ENCODE peak calls at places on chromosomes 1 and 21, in six cellular contexts. R, S, G, C, X and E are unnamed samples.

GRCh38 chr1:62068978-62069377 is 125.7 kb upstream of the L1TD1 start:
- DNase-seq in R (no peak), S (no peak), G (no peak), C (no peak), X (no peak), E (no peak)

GRCh38 chr21:38631676-38632075 is 133.4 kb upstream of the ERG start:
- DNase-seq in R (no peak), S (no peak), G (no peak), C (no peak), X (no peak), E (no peak)

GRCh38 chr1:204565617-204566582 is 49.7 kb downstream of the MDM4 start:
- DNase-seq in R (peak; percentile 83), S (peak; percentile 89), G (peak; percentile 90), C (peak; percentile 91), X (peak; percentile 88), E (peak; percentile 85)

GRCh38 chr1:53572802-53573148 is 113.6 kb downstream of the DMRTB1 start:
- DNase-seq in R (no peak), S (no peak), G (no peak), C (no peak), X (no peak), E (no peak)

GRCh38 chr1:94247146-94248094 is 10.0 kb upstream of the ARHGAP29 start:
- DNase-seq in R (peak; percentile 96), S (peak; percentile 96), G (no peak), C (peak; percentile 49), X (peak; percentile 89), E (peak; percentile 92)

GRCh38 chr1:147479864-147480564 is 61.3 kb upstream of the BCL9 start:
- DNase-seq in R (no peak), S (no peak), G (no peak), C (no peak), X (no peak), E (no peak)

GRCh38 chr1:10941891-10942541 is 70.4 kb upstream of the TARDBP start:
- DNase-seq in R (peak; percentile 80), S (peak; percentile 92), G (peak; percentile 52), C (peak; percentile 20), X (peak; percentile 83), E (peak; percentile 77)

GRCh38 chr1:53616511-53616910 is 122.5 kb downstream of the GLIS1 start:
- DNase-seq in R (no peak), S (no peak), G (no peak), C (no peak), X (no peak), E (no peak)

GRCh38 chr1:232767381-232768074 is 37.7 kb upstream of the MAP10 start:
- DNase-seq in R (no peak), S (no peak), G (no peak), C (no peak), X (no peak), E (peak; percentile 68)

GRCh38 chr1:24127134-24127800 is 15.3 kb upstream of the MYOM3 start:
- DNase-seq in R (no peak), S (no peak), G (no peak), C (no peak), X (no peak), E (no peak)

GRCh38 chr1:219427989-219428388 is 184.9 kb downstream of the ZC3H11B start:
- DNase-seq in R (no peak), S (no peak), G (no peak), C (no peak), X (no peak), E (no peak)

GRCh38 chr21:29867796-29868195 is 72.0 kb downstream of the GRIK1 start:
- DNase-seq in R (no peak), S (no peak), G (no peak), C (no peak), X (no peak), E (no peak)

GRCh38 chr1:203791498-203791897 is 3.9 kb upstream of the ZBED6 start:
- DNase-seq in R (no peak), S (no peak), G (no peak), C (no peak), X (no peak), E (no peak)

GRCh38 chr21:43191971-43192370 is 23.2 kb downstream of the CRYAA start:
- DNase-seq in R (no peak), S (no peak), G (no peak), C (no peak), X (no peak), E (no peak)

GRCh38 chr1:184813528-184814089 is 59.0 kb upstream of the EDEM3 start:
- DNase-seq in R (peak; percentile 26), S (no peak), G (peak; percentile 24), C (no peak), X (peak; percentile 63), E (no peak)

GRCh38 chr1:24392604-24392946 is 21.0 kb downstream of the STPG1 start:
- DNase-seq in R (no peak), S (no peak), G (no peak), C (no peak), X (no peak), E (no peak)

GRCh38 chr1:115670476-115671175 is 28.9 kb downstream of the VANGL1 start:
- DNase-seq in R (no peak), S (no peak), G (no peak), C (no peak), X (no peak), E (no peak)

GRCh38 chr1:44523747-44524146 is 118.7 kb downstream of the RNF220 start:
- DNase-seq in R (peak; percentile 10), S (no peak), G (no peak), C (no peak), X (peak; percentile 69), E (no peak)

GRCh38 chr21:46317710-46318463 is 5.8 kb downstream of the C21orf58 start:
- DNase-seq in R (peak; percentile 25), S (no peak), G (no peak), C (no peak), X (peak; percentile 54), E (peak; percentile 64)

GRCh38 chr1:162564762-162565218 is 3.3 kb downstream of the UAP1 start:
- DNase-seq in R (no peak), S (no peak), G (no peak), C (no peak), X (no peak), E (no peak)

GRCh38 chr1:20871419-20871818 is 84.3 kb upstream of the HP1BP3 start:
- DNase-seq in R (no peak), S (no peak), G (no peak), C (no peak), X (no peak), E (no peak)

GRCh38 chr21:34630536-34631143 is 15.7 kb upstream of the RCAN1 start:
- DNase-seq in R (peak; percentile 63), S (peak; percentile 63), G (peak; percentile 64), C (peak; percentile 82), X (peak; percentile 70), E (peak; percentile 67)

GRCh38 chr21:36709030-36709867 is 10.3 kb downstream of the SIM2 start:
- DNase-seq in R (peak; percentile 49), S (no peak), G (no peak), C (no peak), X (peak; percentile 41), E (no peak)

GRCh38 chr21:44752701-44753235 is 41.4 kb upstream of the TSPEAR start:
- DNase-seq in R (no peak), S (no peak), G (no peak), C (no peak), X (no peak), E (peak; percentile 40)

GRCh38 chr1:109248797-109249629 is at the start of gene CELSR2:
- DNase-seq in R (peak; percentile 95), S (peak; percentile 95), G (peak; percentile 88), C (peak; percentile 62), X (peak; percentile 97), E (peak; percentile 86)

GRCh38 chr1:55725378-55725777 is 510.2 kb upstream of the USP24 start:
- DNase-seq in R (no peak), S (no peak), G (no peak), C (no peak), X (no peak), E (no peak)

GRCh38 chr1:55727010-55727409 is 511.8 kb upstream of the USP24 start:
- DNase-seq in R (no peak), S (no peak), G (no peak), C (no peak), X (no peak), E (no peak)

GRCh38 chr1:55720243-55720642 is 505.1 kb upstream of the USP24 start:
- DNase-seq in R (peak; percentile 28), S (peak; percentile 37), G (no peak), C (no peak), X (no peak), E (peak; percentile 31)

GRCh38 chr1:55723001-55723400 is 507.8 kb upstream of the USP24 start:
- DNase-seq in R (no peak), S (no peak), G (no peak), C (no peak), X (no peak), E (no peak)

GRCh38 chr1:55724551-55725325 is 509.6 kb upstream of the USP24 start:
- DNase-seq in R (peak; percentile 55), S (no peak), G (no peak), C (no peak), X (no peak), E (no peak)
- TF ChIP-seq EZH2phosphoT487 in R (no peak), S (no peak), G (no peak), C (no peak), X (no peak), E (no peak)

GRCh38 chr1:29684141-29684540 is 447.8 kb downstream of the PTPRU start:
- DNase-seq in R (no peak), S (no peak), G (no peak), C (no peak), X (no peak), E (no peak)
- TF ChIP-seq EZH2phosphoT487 in R (no peak), S (no peak), G (no peak), C (no peak), X (no peak), E (no peak)

DNA sequence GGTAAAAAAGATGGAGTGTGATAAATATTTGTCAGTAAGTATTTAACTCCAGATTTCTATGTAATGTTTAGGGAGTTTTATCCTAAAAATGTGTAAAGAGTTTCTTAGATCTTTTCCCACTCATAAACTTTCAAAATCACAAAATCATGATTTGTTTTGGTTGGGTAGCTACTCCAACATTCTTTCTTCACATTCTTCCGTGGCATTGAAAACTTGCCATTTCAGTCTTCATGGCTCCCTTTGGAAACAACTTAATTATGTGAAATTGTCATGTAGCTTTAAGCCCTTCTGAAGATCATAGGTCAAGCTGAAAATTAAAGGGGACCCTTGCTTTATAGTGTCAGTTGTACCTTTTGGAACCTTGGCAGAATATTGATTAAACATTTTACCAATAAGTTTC is 73.2 kb downstream of the ADGRL2 start:
- DNase-seq in R (no peak), S (no peak), G (no peak), C (no peak), X (no peak), E (no peak)
- TF ChIP-seq EZH2phosphoT487 in R (no peak), S (no peak), G (no peak), C (no peak), X (no peak), E (no peak)

GRCh38 chr1:106276856-106277255 is 779.6 kb upstream of the PRMT6 start:
- DNase-seq in R (no peak), S (no peak), G (no peak), C (no peak), X (no peak), E (no peak)

GRCh38 chr1:106277786-106278185 is 778.7 kb upstream of the PRMT6 start:
- DNase-seq in R (no peak), S (no peak), G (no peak), C (no peak), X (no peak), E (no peak)

DNA sequence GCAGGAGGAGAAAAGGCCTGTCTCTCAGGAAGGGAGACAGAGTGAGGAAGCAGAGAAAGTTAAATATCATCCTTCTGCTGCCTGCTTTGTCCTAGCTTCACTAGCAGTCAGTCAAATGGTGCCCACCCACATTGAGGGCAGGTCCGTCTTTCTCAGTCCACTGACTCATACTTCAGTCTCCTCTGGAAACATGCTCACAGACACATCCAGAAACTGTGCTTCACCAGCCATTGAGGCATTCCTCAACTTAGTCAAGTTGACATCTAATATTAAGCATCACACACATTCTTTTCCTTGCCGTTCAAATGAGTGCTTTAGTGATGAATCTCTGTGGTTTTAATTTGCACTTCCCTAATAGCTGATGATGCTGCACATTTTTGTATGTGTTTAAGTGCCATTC is 777.8 kb upstream of the PRMT6 start:
- DNase-seq in R (no peak), S (no peak), G (no peak), C (no peak), X (no peak), E (no peak)
- TF ChIP-seq EZH2phosphoT487 in R (no peak), S (no peak), G (no peak), C (no peak), X (no peak), E (no peak)